ENCODE peak calls at places on chromosome 16, in eight cellular contexts. X is osteoblast; O is IMR-90; L is NCI-H2107; V is activated T-helper 1 cell treated with Interleukin-2 at 50 U/mL for 16 hours; U is stimulated activated CD8-positive, alpha-beta memory T cell treated with anti-CD3 and anti-CD28 coated beads, Interleukin-15, amount 100 ng/mL, for 24 hours; W is small intestine; P is bronchial epithelial cell. G is an unnamed sample.

GRCh38 chr16:30357085-30357714 is 2.1 kb upstream of the CD2BP2 start:
- DNase-seq in V (no peak), U (no peak), P (no peak), O (peak), W (no peak), X (no peak), L (no peak), G (no peak)

GRCh38 chr16:66651474-66651765 is 45.1 kb downstream of the CMTM4 start:
- DNase-seq in P (no peak), L (no peak), W (no peak), X (no peak), O (no peak), U (no peak), V (no peak), G (no peak)

GRCh38 chr16:4591706-4592470 is 22.8 kb downstream of the UBALD1 start:
- DNase-seq in U (no peak), W (no peak), X (peak), L (no peak), P (no peak), O (no peak), V (no peak), G (no peak)

GRCh38 chr16:17370233-17371013 is 100.3 kb downstream of the XYLT1 start:
- DNase-seq in L (no peak), P (no peak), W (no peak), U (no peak), O (peak), V (no peak), X (no peak), G (no peak)

GRCh38 chr16:56662357-56663354 is 4.9 kb downstream of the MT1F start:
- DNase-seq in U (no peak), V (no peak), W (no peak), X (no peak), P (no peak), L (no peak), O (no peak), G (no peak)

GRCh38 chr16:53944026-53944425 is 240.1 kb downstream of the FTO start:
- DNase-seq in W (no peak), P (peak), V (no peak), X (no peak), L (no peak), U (no peak), O (peak), G (no peak)

GRCh38 chr16:4091638-4092037 is 24.6 kb downstream of the ADCY9 start:
- DNase-seq in O (no peak), P (peak), X (no peak), W (no peak), V (no peak), U (no peak), L (peak), G (no peak)

GRCh38 chr16:19137621-19138128 is 23.9 kb downstream of the ITPRIPL2 start:
- DNase-seq in X (no peak), V (no peak), U (no peak), L (no peak), P (no peak), W (no peak), O (no peak), G (no peak)

GRCh38 chr16:47848481-47849109 is 307.2 kb downstream of the ABCC12 start:
- DNase-seq in V (no peak), L (no peak), P (peak), X (no peak), W (no peak), O (peak), U (no peak), G (no peak)

GRCh38 chr16:19375561-19376158 is 42.0 kb upstream of the TMC5 start:
- DNase-seq in W (peak), V (no peak), X (no peak), O (peak), U (no peak), L (peak), P (peak), G (peak)

GRCh38 chr16:57892447-57893096 is 78.4 kb downstream of the CNGB1 start:
- DNase-seq in P (peak), L (no peak), U (no peak), X (no peak), V (no peak), O (no peak), W (peak), G (no peak)

GRCh38 chr16:67163164-67163902 is 1.2 kb upstream of the HSF4 start:
- DNase-seq in U (no peak), L (peak), W (no peak), O (peak), V (peak), P (no peak), X (peak), G (peak)

GRCh38 chr16:728890-729744 is 2.2 kb downstream of the HAGHL start:
- DNase-seq in X (peak), P (no peak), V (no peak), O (no peak), U (no peak), W (no peak), L (no peak), G (no peak)

GRCh38 chr16:19666451-19666850 is 51.6 kb downstream of the KNOP1 start:
- DNase-seq in O (no peak), U (no peak), L (no peak), W (no peak), X (no peak), P (no peak), V (no peak), G (no peak)

GRCh38 chr16:15608398-15609285 is 34.3 kb downstream of the MARF1 start:
- DNase-seq in U (no peak), V (no peak), W (no peak), P (peak), X (no peak), L (no peak), O (peak), G (no peak)

GRCh38 chr16:73339821-73340220 is 291.9 kb upstream of the ZFHX3 start:
- DNase-seq in X (no peak), L (no peak), P (no peak), U (no peak), O (no peak), V (no peak), W (no peak), G (peak)

GRCh38 chr16:66273036-66273435 is 93.5 kb upstream of the CDH5 start:
- DNase-seq in L (no peak), O (no peak), V (no peak), P (no peak), X (no peak), U (no peak), W (no peak), G (no peak)

GRCh38 chr16:84065536-84066132 is 23.0 kb upstream of the SLC38A8 start:
- DNase-seq in X (peak), O (peak), U (no peak), V (no peak), P (peak), L (peak), W (peak), G (peak)